ENCODE peak calls at places on chromosome 16, in nine cellular contexts. D is SHP77 treated with DMSO at 0.1 percent for 48 hours, F is frontal cortex, L is GDM1, E is ascending aorta, C is GM13977, J is left lung, R is kidney tubule cell, X is HFFc6. Z is an unnamed sample.

GRCh38 chr16:4213721-4214120 is 28.2 kb downstream of the SRL start:
- DNase-seq in D (no peak), F (no peak), L (no peak), E (no peak), C (no peak), J (no peak), R (peak; percentile 88), X (no peak), Z (no peak)

GRCh38 chr16:75256059-75256870 is 4.8 kb upstream of the BCAR1 start:
- DNase-seq in D (no peak), F (no peak), L (no peak), E (no peak), C (no peak), J (peak; percentile 74), R (no peak), X (no peak), Z (no peak)

GRCh38 chr16:88329726-88330700 is 52.7 kb upstream of the ZNF469 start:
- DNase-seq in D (no peak), F (no peak), L (no peak), E (no peak), C (no peak), J (peak; percentile 50), R (no peak), X (no peak), Z (no peak)

GRCh38 chr16:29664133-29664912 is 1.3 kb downstream of the SPN start:
- DNase-seq in D (no peak), F (no peak), L (no peak), E (no peak), C (peak; percentile 51), J (peak; percentile 91), R (no peak), X (no peak), Z (no peak)

GRCh38 chr16:22316411-22316811 is 19.2 kb downstream of the POLR3E start:
- DNase-seq in D (no peak), F (no peak), L (no peak), E (no peak), C (no peak), J (no peak), R (no peak), X (no peak), Z (no peak)

GRCh38 chr16:714558-715447 is at the start of gene METRN:
- DNase-seq in D (peak; percentile 49), F (peak; percentile 99), L (peak; percentile 77), E (peak; percentile 39), C (peak; percentile 98), J (peak; percentile 97), R (peak; percentile 89), X (peak; percentile 80), Z (peak; percentile 95)

GRCh38 chr16:48161906-48162305 is 6.1 kb upstream of the ABCC12 start:
- DNase-seq in D (no peak), F (no peak), L (no peak), E (no peak), C (no peak), J (no peak), R (no peak), X (no peak), Z (no peak)

GRCh38 chr16:88955906-88956305 is 21.1 kb downstream of the CBFA2T3 start:
- DNase-seq in D (no peak), F (no peak), L (no peak), E (no peak), C (no peak), J (peak; percentile 58), R (no peak), X (no peak), Z (no peak)

GRCh38 chr16:54123766-54124165 is 162.8 kb downstream of the IRX3 start:
- DNase-seq in D (no peak), F (no peak), L (no peak), E (no peak), C (no peak), J (no peak), R (no peak), X (no peak), Z (no peak)

GRCh38 chr16:54718376-54718775 is 212.3 kb upstream of the IRX5 start:
- DNase-seq in D (no peak), F (no peak), L (no peak), E (no peak), C (no peak), J (no peak), R (no peak), X (no peak), Z (no peak)

GRCh38 chr16:87919681-87919994 is 16.7 kb downstream of the CA5A start:
- DNase-seq in D (no peak), F (no peak), L (no peak), E (no peak), C (no peak), J (no peak), R (no peak), X (no peak), Z (no peak)

GRCh38 chr16:7257026-7257425 is 75.6 kb upstream of the RBFOX1 start:
- DNase-seq in D (no peak), F (no peak), L (no peak), E (no peak), C (no peak), J (no peak), R (no peak), X (no peak), Z (no peak)